ENCODE peak calls at places on chromosomes 5 and 9, in seven cellular contexts. Z, T, X, I, G, P and L are unnamed samples.

GRCh38 chr9:108634164-108634563 is 221.6 kb downstream of the ACTL7B start:
- DNase-seq in Z (no peak), T (no peak), X (no peak), I (no peak), G (peak), P (no peak), L (no peak)

GRCh38 chr9:125815568-125815967 is 68.4 kb downstream of the PBX3 start:
- DNase-seq in Z (no peak), T (peak), X (no peak), I (no peak), G (peak), P (no peak), L (no peak)

GRCh38 chr9:133939845-133940244 is 52.3 kb downstream of the VAV2 start:
- DNase-seq in Z (no peak), T (no peak), X (no peak), I (no peak), G (no peak), P (no peak), L (no peak)

GRCh38 chr5:102547659-102548058 is 48.9 kb upstream of the SLCO6A1 start:
- DNase-seq in Z (no peak), T (no peak), X (no peak), I (no peak), G (no peak), P (no peak), L (peak)

GRCh38 chr9:73219985-73220626 is 68.4 kb downstream of the ANXA1 start:
- DNase-seq in Z (peak), T (no peak), X (no peak), I (no peak), G (peak), P (no peak), L (no peak)

GRCh38 chr9:76658510-76659231 is 105.6 kb upstream of the PCA3 start:
- DNase-seq in Z (peak), T (peak), X (no peak), I (no peak), G (peak), P (peak), L (no peak)

GRCh38 chr5:167770461-167770860 is 521.0 kb upstream of the WWC1 start:
- DNase-seq in Z (no peak), T (no peak), X (no peak), I (no peak), G (peak), P (no peak), L (peak)

GRCh38 chr9:129146441-129146933 is 31.6 kb downstream of the IER5L start:
- DNase-seq in Z (no peak), T (no peak), X (no peak), I (no peak), G (peak), P (no peak), L (no peak)

GRCh38 chr9:129968690-129969485 is 74.1 kb downstream of the FNBP1 start:
- DNase-seq in Z (no peak), T (no peak), X (no peak), I (no peak), G (peak), P (no peak), L (peak)

GRCh38 chr5:88269222-88269771 is 652 bp upstream of the TMEM161B start:
- DNase-seq in Z (peak), T (peak), X (no peak), I (no peak), G (peak), P (no peak), L (no peak)

GRCh38 chr9:132241840-132242620 is 80.2 kb downstream of the NTNG2 start:
- DNase-seq in Z (peak), T (peak), X (no peak), I (no peak), G (no peak), P (no peak), L (no peak)

GRCh38 chr9:16870606-16871357 is at the start of gene BNC2:
- DNase-seq in Z (peak), T (peak), X (no peak), I (peak), G (peak), P (no peak), L (no peak)

GRCh38 chr9:114119242-114120191 is 20.4 kb upstream of the KIF12 start:
- DNase-seq in Z (no peak), T (no peak), X (no peak), I (no peak), G (no peak), P (no peak), L (no peak)

GRCh38 chr5:142874537-142874936 is 104.4 kb downstream of the ARHGAP26 start:
- DNase-seq in Z (no peak), T (no peak), X (no peak), I (peak), G (peak), P (no peak), L (no peak)

GRCh38 chr5:172104021-172104420 is 84.0 kb downstream of the STK10 start:
- DNase-seq in Z (no peak), T (peak), X (no peak), I (no peak), G (no peak), P (no peak), L (no peak)

GRCh38 chr5:138529812-138530211 is 13.2 kb downstream of the ETF1 start:
- DNase-seq in Z (no peak), T (no peak), X (no peak), I (no peak), G (no peak), P (no peak), L (no peak)

GRCh38 chr9:9764821-9765220 is 848.0 kb downstream of the PTPRD start:
- DNase-seq in Z (no peak), T (no peak), X (no peak), I (no peak), G (no peak), P (no peak), L (no peak)

GRCh38 chr9:6007770-6008168 is 7.7 kb downstream of the RANBP6 start:
- DNase-seq in Z (peak), T (peak), X (no peak), I (peak), G (peak), P (peak), L (no peak)

GRCh38 chr5:1336749-1337489 is 8.0 kb downstream of the CLPTM1L start:
- DNase-seq in Z (no peak), T (no peak), X (no peak), I (no peak), G (no peak), P (no peak), L (no peak)

GRCh38 chr5:96718635-96719077 is 56.5 kb downstream of the CAST start:
- DNase-seq in Z (no peak), T (peak), X (no peak), I (no peak), G (no peak), P (no peak), L (no peak)

GRCh38 chr5:178261666-178262600 is 29.3 kb upstream of the PHYKPL start:
- DNase-seq in Z (no peak), T (no peak), X (no peak), I (no peak), G (no peak), P (no peak), L (no peak)

GRCh38 chr9:109466623-109467590 is 31.2 kb downstream of the PTPN3 start:
- DNase-seq in Z (no peak), T (no peak), X (no peak), I (no peak), G (no peak), P (no peak), L (no peak)

GRCh38 chr5:131635755-131636479 is 888 bp upstream of the RAPGEF6 start:
- DNase-seq in Z (peak), T (peak), X (no peak), I (peak), G (no peak), P (no peak), L (no peak)

GRCh38 chr5:139268364-139269202 is 25.0 kb upstream of the MATR3 start:
- DNase-seq in Z (no peak), T (no peak), X (no peak), I (no peak), G (no peak), P (no peak), L (no peak)

GRCh38 chr9:14238518-14238917 is 75.4 kb downstream of the NFIB start:
- DNase-seq in Z (no peak), T (peak), X (no peak), I (no peak), G (peak), P (no peak), L (no peak)